ENCODE peak calls at places on chromosome 9, in four cellular contexts. K is A549, Z is K562, B is H1. P is an unnamed sample.

GRCh38 chr9:91727316-91727861 is 222.6 kb downstream of the ROR2 start:
- DNase-seq in Z (peak; percentile 74), K (peak; percentile 55), B (peak; percentile 21), P (peak; percentile 41)

GRCh38 chr9:98750396-98751060 is 41.8 kb upstream of the GABBR2 start:
- DNase-seq in B (no peak), K (no peak), Z (no peak), P (no peak)

GRCh38 chr9:33820231-33820745 is 3.3 kb downstream of the UBE2R2 start:
- DNase-seq in K (no peak), B (no peak), Z (no peak), P (no peak)

GRCh38 chr9:110994771-110995241 is 43.5 kb downstream of the LPAR1 start:
- DNase-seq in Z (no peak), B (no peak), K (no peak), P (no peak)

GRCh38 chr9:17555362-17556054 is 23.4 kb upstream of the SH3GL2 start:
- DNase-seq in K (no peak), B (no peak), Z (no peak), P (no peak)

GRCh38 chr9:137359850-137360249 is 57.8 kb upstream of the NRARP start:
- DNase-seq in B (no peak), Z (no peak), K (no peak), P (no peak)

GRCh38 chr9:88007291-88007650 is 32.9 kb upstream of the CDK20 start:
- DNase-seq in K (no peak), Z (no peak), B (no peak), P (no peak)

GRCh38 chr9:68446836-68447235 is 90.4 kb downstream of the PGM5 start:
- DNase-seq in Z (no peak), K (no peak), B (no peak), P (no peak)

GRCh38 chr9:113650207-113651131 is 186.9 kb downstream of the RGS3 start:
- DNase-seq in B (no peak), Z (no peak), K (peak; percentile 78), P (peak; percentile 94)

GRCh38 chr9:135301271-135302263 is 178.0 kb upstream of the PPP1R26 start:
- DNase-seq in B (no peak), K (no peak), Z (no peak), P (no peak)

GRCh38 chr9:87122947-87123685 is 175.8 kb upstream of the GAS1 start:
- DNase-seq in Z (no peak), B (no peak), K (no peak), P (no peak)

GRCh38 chr9:112193562-112194288 is 18.6 kb upstream of the SUSD1 start:
- DNase-seq in K (no peak), B (no peak), Z (no peak), P (no peak)

GRCh38 chr9:15720861-15721260 is 168.0 kb downstream of the CCDC171 start:
- DNase-seq in K (no peak), B (no peak), Z (no peak), P (no peak)
- TF ChIP-seq RNF2 in K (no peak), B (no peak), Z (no peak), P (no peak)

GRCh38 chr9:97237951-97238851 is 69.3 kb upstream of the CCDC180 start:
- DNase-seq in K (peak; percentile 88), B (no peak), Z (peak; percentile 85), P (peak; percentile 52)
- TF ChIP-seq RNF2 in K (no peak), B (no peak), Z (peak; percentile 88), P (no peak)

DNA sequence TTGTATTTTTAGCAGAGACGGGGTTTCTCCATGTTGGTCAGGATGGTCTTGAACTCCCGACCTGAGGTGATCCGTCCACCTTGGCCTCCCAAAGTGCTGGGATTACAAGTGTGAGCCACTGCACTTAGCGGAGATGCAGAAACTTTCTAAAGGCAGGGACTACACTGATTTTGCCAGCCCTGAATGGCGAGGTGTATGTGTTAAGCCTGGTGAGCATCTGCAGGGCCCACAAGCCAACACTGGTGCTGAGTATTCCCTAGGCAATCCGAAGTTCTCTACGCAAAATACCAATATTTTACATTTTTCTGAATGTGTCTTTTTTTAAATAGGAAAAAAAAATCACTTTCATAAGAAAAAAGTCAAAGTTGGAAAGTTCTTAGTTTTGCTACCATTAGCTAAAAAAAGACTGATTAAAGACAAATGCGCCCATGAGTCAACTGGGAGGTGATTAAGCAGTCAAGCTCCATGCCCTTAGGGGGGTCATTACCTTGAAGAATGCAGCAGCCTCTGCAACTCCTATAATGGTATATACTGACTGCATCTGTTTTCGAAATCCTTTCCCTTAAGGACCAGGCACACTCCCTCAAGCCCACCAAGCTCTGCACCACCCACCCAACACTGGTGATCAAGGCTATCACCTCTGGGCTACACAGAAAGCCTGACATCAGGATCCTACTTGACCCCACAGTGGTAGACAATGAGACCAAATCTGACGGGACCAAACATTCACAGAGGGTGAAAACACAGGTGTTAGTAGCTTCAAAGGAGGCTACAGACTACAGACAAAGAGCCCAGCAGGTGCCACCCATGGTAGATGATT is 502.7 kb downstream of the BNC2 start:
- DNase-seq in K (no peak), Z (no peak), B (no peak), P (no peak)
- TF ChIP-seq RNF2 in K (no peak), Z (no peak), B (no peak), P (no peak)

GRCh38 chr9:114849450-114849849 is 43.6 kb upstream of the TNFSF15 start:
- DNase-seq in B (no peak), K (no peak), Z (no peak), P (no peak)

GRCh38 chr9:114845373-114845772 is 39.5 kb upstream of the TNFSF15 start:
- DNase-seq in Z (no peak), K (no peak), B (no peak), P (no peak)

GRCh38 chr9:114850871-114851270 is 45.0 kb upstream of the TNFSF15 start:
- DNase-seq in Z (no peak), K (no peak), B (no peak), P (no peak)

GRCh38 chr9:114844766-114845165 is 38.9 kb upstream of the TNFSF15 start:
- DNase-seq in B (no peak), Z (no peak), K (no peak), P (no peak)

DNA sequence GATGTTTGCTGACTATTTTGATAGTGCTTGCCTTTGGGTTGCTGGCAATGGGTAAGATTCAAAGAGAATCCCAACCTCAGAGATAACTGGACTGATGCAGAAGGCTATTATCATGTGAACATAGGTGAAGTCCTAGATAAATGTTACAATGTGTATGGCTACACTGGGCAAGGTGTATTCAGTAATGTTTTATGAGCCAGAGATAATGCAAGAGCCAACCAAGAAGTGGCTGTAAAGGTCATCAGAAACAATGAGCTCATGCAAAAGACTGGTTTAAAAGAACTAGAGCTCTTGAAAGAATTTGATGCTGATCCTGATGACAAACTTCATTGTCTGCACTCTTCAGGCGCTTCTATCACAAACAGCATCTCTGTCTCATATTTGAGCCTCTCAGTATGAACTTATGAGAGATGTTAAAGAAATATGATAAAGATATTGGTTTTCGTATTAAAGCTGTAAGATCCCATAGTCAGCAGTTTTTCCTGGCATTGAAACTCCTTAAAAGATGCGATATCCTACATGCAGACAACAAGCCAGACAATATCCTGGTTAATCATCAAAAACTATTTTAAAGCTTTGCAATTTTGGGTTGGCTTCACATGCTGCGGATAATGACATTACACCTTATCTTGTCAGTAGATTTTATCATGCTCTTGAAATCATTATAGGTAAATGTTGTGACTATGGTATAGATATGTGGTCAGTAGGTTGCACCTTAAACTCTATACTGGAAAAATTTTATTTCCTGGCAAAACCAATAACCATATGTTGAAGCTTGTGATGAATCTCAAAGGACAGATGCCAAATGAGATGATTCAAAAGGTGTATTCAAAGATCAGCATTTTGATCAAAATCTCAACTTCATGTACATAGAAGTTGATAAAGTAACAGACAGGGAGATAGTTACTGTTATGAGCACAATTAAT is 41.9 kb upstream of the TNFSF15 start:
- DNase-seq in B (no peak), K (no peak), Z (no peak), P (no peak)
- TF ChIP-seq RNF2 in B (no peak), K (no peak), Z (no peak), P (no peak)

GRCh38 chr9:4433379-4433778 is 56.9 kb upstream of the SLC1A1 start:
- DNase-seq in Z (no peak), K (no peak), B (no peak), P (no peak)

GRCh38 chr9:4430492-4431261 is 59.6 kb upstream of the SLC1A1 start:
- DNase-seq in K (no peak), Z (no peak), B (no peak), P (no peak)

GRCh38 chr9:4435197-4435596 is 55.1 kb upstream of the SLC1A1 start:
- DNase-seq in K (peak; percentile 20), B (no peak), Z (no peak), P (no peak)
- TF ChIP-seq RNF2 in K (no peak), B (no peak), Z (no peak), P (no peak)